ENCODE peak calls at places on chromosomes 2 and 18, in eight cellular contexts. S is prostate gland, U is neural progenitor cell, F is cardiac muscle cell, W is K562, L is psoas muscle, H is foreskin fibroblast, M is GM12864. D is an unnamed sample.

GRCh38 chr2:170394988-170395387 is 217.0 kb downstream of the MYO3B start:
- DNase-seq in S (no peak), U (no peak), F (peak), W (peak), L (no peak), H (no peak), M (no peak), D (no peak)

GRCh38 chr2:73018188-73018825 is 53.2 kb downstream of the SFXN5 start:
- DNase-seq in S (no peak), U (no peak), F (no peak), W (no peak), L (no peak), H (peak), M (no peak), D (no peak)

GRCh38 chr18:3455090-3455640 is 5.2 kb downstream of the TGIF1 start:
- DNase-seq in S (no peak), U (peak), F (no peak), W (no peak), L (no peak), H (no peak), M (no peak), D (peak)

GRCh38 chr18:36889316-36889715 is 60.4 kb downstream of the KIAA1328 start:
- DNase-seq in S (no peak), U (no peak), F (no peak), W (no peak), L (no peak), H (peak), M (no peak), D (peak)

GRCh38 chr2:238701066-238701906 is 146.6 kb upstream of the TWIST2 start:
- DNase-seq in S (no peak), U (no peak), F (no peak), W (no peak), L (no peak), H (no peak), M (no peak), D (no peak)

GRCh38 chr2:56688661-56689060 is 504.9 kb downstream of the CCDC85A start:
- DNase-seq in S (no peak), U (no peak), F (no peak), W (no peak), L (no peak), H (no peak), M (no peak), D (peak)

GRCh38 chr18:23136326-23137092 is 1.2 kb downstream of the CABLES1 start:
- DNase-seq in S (peak), U (peak), F (peak), W (no peak), L (peak), H (no peak), M (no peak), D (no peak)

GRCh38 chr2:104872866-104873688 is 19.2 kb downstream of the POU3F3 start:
- DNase-seq in S (peak), U (peak), F (peak), W (peak), L (no peak), H (peak), M (peak), D (peak)

GRCh38 chr2:41870948-41871522 is 176.8 kb upstream of the PKDCC start:
- DNase-seq in S (no peak), U (peak), F (peak), W (no peak), L (no peak), H (no peak), M (no peak), D (peak)

GRCh38 chr2:88545118-88545517 is 82.1 kb downstream of the EIF2AK3 start:
- DNase-seq in S (no peak), U (peak), F (no peak), W (peak), L (no peak), H (peak), M (peak), D (peak)

GRCh38 chr2:173134703-173135102 is 59.1 kb downstream of the MAP3K20 start:
- DNase-seq in S (no peak), U (no peak), F (no peak), W (no peak), L (no peak), H (no peak), M (no peak), D (no peak)

GRCh38 chr2:239601201-239601851 is 200.5 kb upstream of the HDAC4 start:
- DNase-seq in S (no peak), U (peak), F (no peak), W (no peak), L (no peak), H (no peak), M (no peak), D (no peak)

GRCh38 chr2:173401716-173402326 is 47.1 kb downstream of the CDCA7 start:
- DNase-seq in S (no peak), U (peak), F (peak), W (no peak), L (no peak), H (no peak), M (no peak), D (peak)

GRCh38 chr2:110858135-110858737 is 125.9 kb downstream of the ACOXL start:
- DNase-seq in S (no peak), U (no peak), F (no peak), W (no peak), L (no peak), H (no peak), M (peak), D (no peak)

GRCh38 chr18:79406708-79407107 is 11.0 kb downstream of the NFATC1 start:
- DNase-seq in S (no peak), U (no peak), F (no peak), W (no peak), L (no peak), H (no peak), M (no peak), D (no peak)

GRCh38 chr18:26941608-26942007 is 76.1 kb upstream of the AQP4 start:
- DNase-seq in S (peak), U (no peak), F (no peak), W (no peak), L (no peak), H (no peak), M (no peak), D (no peak)

GRCh38 chr2:239138610-239139009 is 262.2 kb downstream of the HDAC4 start:
- DNase-seq in S (no peak), U (no peak), F (no peak), W (no peak), L (peak), H (no peak), M (no peak), D (no peak)

GRCh38 chr2:26384183-26384582 is 17.5 kb upstream of the DRC1 start:
- DNase-seq in S (no peak), U (no peak), F (no peak), W (no peak), L (no peak), H (no peak), M (no peak), D (no peak)

GRCh38 chr2:70743677-70744076 is 24.3 kb downstream of the ADD2 start:
- DNase-seq in S (no peak), U (no peak), F (no peak), W (peak), L (no peak), H (no peak), M (no peak), D (no peak)

GRCh38 chr2:3292416-3292815 is 85.2 kb downstream of the EIPR1 start:
- DNase-seq in S (no peak), U (no peak), F (no peak), W (no peak), L (no peak), H (no peak), M (no peak), D (no peak)
- TF ChIP-seq CTCF in S (no peak), U (no peak), F (no peak), W (no peak), L (no peak), H (no peak), M (no peak), D (no peak)

GRCh38 chr2:83587309-83587708 is 871.8 kb downstream of the SUCLG1 start:
- DNase-seq in S (no peak), U (no peak), F (no peak), W (no peak), L (no peak), H (no peak), M (no peak), D (no peak)
- TF ChIP-seq CTCF in S (no peak), U (no peak), F (no peak), W (peak), L (no peak), H (no peak), M (no peak), D (no peak)

GRCh38 chr2:202870431-202871160 is 970 bp downstream of the ICA1L start:
- DNase-seq in S (peak), U (peak), F (peak), W (peak), L (peak), H (peak), M (no peak), D (peak)

DNA sequence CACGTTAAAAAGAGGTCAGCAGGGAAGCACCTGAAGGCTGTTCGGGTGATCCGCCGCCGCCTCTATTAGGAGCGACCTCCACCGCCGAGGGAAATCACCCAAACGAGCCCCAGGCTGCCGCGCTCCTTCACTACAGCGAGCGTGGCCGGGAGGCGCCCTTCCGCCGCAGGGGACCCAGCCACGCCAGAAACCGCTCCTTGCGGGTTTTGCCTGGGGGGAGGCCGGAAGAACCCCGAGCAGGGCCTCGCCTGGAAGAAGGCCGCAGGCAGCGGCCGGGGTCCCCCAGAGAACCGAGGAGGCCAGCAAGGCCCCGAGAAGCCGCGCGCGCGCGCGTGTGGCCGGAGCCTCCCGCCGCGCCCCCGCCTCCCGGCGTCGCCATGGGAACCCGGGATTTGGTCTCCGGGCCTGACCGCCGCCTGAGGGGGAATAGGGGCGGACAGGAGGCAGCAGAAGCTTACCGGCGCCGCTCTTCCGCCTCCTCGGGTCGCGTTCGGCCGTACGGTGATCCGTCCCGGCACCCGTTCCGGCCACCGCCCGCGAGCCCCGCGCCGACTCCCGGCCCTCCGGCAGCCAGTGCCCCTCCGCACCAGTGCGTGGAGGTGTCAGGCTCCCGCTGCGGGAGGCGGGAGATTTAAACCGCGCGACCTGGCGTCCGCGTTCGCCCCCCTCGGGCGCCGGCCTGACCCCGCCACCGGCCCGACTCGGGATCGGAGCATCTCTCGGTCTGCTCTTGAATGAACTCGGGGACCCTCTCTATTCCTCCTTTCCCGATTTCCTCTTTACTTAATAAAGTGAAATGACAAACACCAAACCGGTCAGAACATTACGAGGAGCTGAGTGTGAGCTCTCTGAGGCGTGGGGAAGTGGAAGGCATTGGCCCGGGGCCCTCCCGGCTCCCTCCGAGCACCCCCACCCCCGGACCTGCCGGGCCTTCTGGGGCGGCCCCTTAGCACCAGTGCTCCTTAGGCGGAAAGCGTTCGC is at the start of gene ICA1L:
- DNase-seq in S (peak), U (peak), F (peak), W (peak), L (peak), H (peak), M (no peak), D (peak)
- TF ChIP-seq CTCF in S (no peak), U (no peak), F (no peak), W (peak), L (no peak), H (no peak), M (no peak), D (peak)

GRCh38 chr2:133576714-133577113 is 8.5 kb upstream of the NCKAP5 start:
- DNase-seq in S (no peak), U (no peak), F (no peak), W (no peak), L (no peak), H (no peak), M (no peak), D (no peak)

GRCh38 chr2:133586978-133587377 is 18.7 kb upstream of the NCKAP5 start:
- DNase-seq in S (peak), U (no peak), F (no peak), W (no peak), L (no peak), H (no peak), M (no peak), D (peak)

GRCh38 chr2:133579295-133579694 is 11.0 kb upstream of the NCKAP5 start:
- DNase-seq in S (peak), U (no peak), F (no peak), W (no peak), L (no peak), H (no peak), M (no peak), D (peak)

DNA sequence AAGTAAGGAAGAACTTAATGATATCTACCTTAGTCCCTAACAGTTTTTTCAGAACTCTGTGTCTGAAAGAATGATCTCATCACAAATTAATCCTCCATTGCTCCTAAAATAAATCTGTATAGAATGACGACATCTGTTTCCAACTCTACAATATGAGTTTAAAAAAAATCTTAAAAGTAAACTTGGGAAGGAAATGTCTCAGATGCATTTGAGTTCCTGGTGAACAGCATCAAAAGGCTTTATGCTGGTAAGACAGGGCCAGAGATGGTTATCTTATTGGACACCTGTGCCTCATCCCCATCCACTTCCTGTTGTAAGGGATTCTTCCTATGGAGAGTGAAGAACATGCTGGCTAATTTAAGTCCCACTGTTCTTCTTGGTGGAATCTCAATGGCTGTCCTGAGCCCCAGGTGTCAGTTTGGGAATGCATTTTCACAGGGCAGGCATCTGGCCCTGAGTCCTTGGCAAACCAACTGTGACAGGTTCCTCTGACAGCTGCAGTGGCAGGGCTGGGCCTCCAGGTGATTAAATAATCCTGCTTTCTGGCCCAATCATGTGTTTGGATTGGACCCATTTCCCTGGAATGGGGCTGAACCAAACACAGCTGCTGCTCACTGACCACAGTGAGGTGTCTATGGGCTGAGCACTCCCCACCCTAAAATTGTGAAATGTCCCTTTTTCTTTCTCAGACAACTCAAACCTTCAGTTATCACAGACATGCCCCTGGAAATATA is 12.9 kb upstream of the NCKAP5 start:
- DNase-seq in S (no peak), U (no peak), F (no peak), W (no peak), L (no peak), H (no peak), M (no peak), D (peak)
- TF ChIP-seq CTCF in S (no peak), U (no peak), F (no peak), W (no peak), L (no peak), H (no peak), M (no peak), D (peak)

DNA sequence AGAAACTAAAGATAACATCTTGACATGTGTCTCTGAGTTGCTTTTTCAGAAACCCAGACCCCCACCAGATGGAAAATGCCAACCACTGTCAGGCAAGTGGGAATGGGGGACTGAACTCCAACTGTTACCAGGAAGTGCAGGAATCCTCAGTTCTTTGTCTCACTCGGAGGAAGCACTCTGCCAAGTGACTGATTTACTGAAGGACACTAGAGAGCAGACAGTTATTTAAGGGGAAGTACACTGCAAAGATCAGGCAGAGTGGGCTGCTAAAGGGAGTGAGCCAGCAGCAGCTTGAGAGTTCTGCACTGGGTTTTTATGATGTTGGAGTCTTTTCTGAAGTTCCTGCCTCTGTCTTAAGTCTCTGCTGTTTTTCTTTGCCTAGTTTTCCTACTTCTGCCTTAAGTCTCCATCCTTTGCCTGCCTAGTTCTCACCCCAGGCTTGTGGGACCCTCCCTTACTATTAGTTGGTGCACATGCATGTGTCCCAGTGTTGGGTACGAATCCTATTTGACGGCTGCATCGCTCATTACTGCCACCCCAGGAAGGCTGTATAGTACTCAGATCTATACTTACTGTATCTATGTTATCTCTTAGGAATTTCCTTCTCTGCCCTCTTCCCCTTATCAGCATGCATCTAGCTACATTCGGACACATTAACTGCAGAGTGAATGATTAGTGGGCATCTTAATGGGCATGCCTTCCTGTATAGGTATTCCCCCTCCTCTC is 97.1 kb downstream of the TEX51 start:
- DNase-seq in S (no peak), U (no peak), F (no peak), W (no peak), L (no peak), H (no peak), M (no peak), D (no peak)
- TF ChIP-seq CTCF in S (no peak), U (no peak), F (no peak), W (no peak), L (no peak), H (no peak), M (no peak), D (no peak)

DNA sequence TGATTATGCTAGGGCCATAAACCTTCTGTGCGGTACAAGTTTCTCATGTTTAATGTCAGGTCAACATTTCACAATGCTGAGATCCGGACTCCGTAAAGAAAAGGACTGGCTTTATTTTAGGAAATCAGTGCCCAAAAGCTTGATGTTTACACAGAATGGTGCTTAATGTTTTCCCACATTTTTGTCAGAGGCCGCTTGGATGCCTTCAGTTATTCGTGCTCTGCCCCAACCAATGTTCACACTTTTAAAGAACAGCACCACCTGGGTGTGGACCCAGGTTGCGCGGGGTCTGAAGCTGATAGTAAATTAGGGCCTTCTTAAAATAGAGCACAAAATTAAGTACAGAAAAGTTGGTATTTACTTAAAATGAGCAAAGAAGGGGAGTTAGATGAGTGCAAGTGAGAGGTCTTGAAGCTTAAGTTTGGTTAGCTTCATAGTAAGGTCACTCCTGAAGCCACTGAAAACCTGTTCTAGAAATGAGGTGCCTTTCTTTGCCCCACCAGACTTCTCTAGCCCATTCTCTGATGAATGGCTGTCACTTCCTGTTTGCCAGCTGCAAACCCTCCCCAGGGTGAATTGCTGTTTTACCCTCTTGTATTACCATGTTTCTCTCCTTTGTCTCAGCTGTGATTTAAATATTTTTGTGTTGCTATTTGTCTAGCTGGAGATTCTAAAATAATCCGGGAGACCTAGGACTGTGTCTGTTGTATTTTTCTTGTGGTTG is 20.5 kb downstream of the SLC3A1 start:
- DNase-seq in S (no peak), U (peak), F (peak), W (no peak), L (no peak), H (no peak), M (no peak), D (no peak)
- TF ChIP-seq CTCF in S (no peak), U (peak), F (no peak), W (peak), L (no peak), H (no peak), M (peak), D (peak)

GRCh38 chr2:74457129-74457548 is 1.1 kb upstream of the WBP1 start:
- DNase-seq in S (no peak), U (no peak), F (no peak), W (no peak), L (no peak), H (no peak), M (no peak), D (no peak)

GRCh38 chr2:74458957-74459290 is 686 bp downstream of the WBP1 start:
- DNase-seq in S (no peak), U (no peak), F (no peak), W (no peak), L (no peak), H (no peak), M (no peak), D (no peak)

GRCh38 chr2:74457549-74458131 is 598 bp upstream of the WBP1 start:
- DNase-seq in S (peak), U (peak), F (peak), W (no peak), L (peak), H (no peak), M (peak), D (no peak)

GRCh38 chr2:74458132-74458956 is at the start of gene WBP1:
- DNase-seq in S (peak), U (peak), F (peak), W (peak), L (peak), H (peak), M (peak), D (peak)

GRCh38 chr2:74454654-74455511 is at the start of gene INO80B:
- DNase-seq in S (peak), U (peak), F (peak), W (peak), L (peak), H (peak), M (peak), D (peak)
- TF ChIP-seq CTCF in S (no peak), U (no peak), F (no peak), W (no peak), L (no peak), H (no peak), M (no peak), D (no peak)

D was measured in fibroblast of the aortic adventitia.